ENCODE peak calls at places on chromosomes 4 and X, in eight cellular contexts. K is NCI-H510A, L is islet precursor cell, F is HFFc6, W is upper lobe of right lung, H is foreskin fibroblast, E is kidney epithelial cell, N is HFF-Myc. T is an unnamed sample.

GRCh38 chr4:2041234-2042130 is 17.6 kb upstream of the NAT8L start:
- DNase-seq in K (no peak), L (peak), F (peak), W (peak), H (peak), E (peak), N (peak), T (peak)

GRCh38 chr4:6018331-6018730 is at the start of gene C4orf50:
- DNase-seq in K (no peak), L (no peak), F (no peak), W (no peak), H (no peak), E (no peak), N (no peak), T (no peak)

GRCh38 chr4:82519072-82519471 is 42.7 kb downstream of the TMEM150C start:
- DNase-seq in K (no peak), L (no peak), F (no peak), W (no peak), H (no peak), E (no peak), N (no peak), T (no peak)

GRCh38 chrX:43961699-43962098 is 11.5 kb downstream of the NDP start:
- DNase-seq in K (no peak), L (no peak), F (no peak), W (no peak), H (no peak), E (no peak), N (no peak), T (no peak)

GRCh38 chr4:76641758-76642157 is 206.7 kb downstream of the SHROOM3 start:
- DNase-seq in K (peak), L (no peak), F (no peak), W (no peak), H (no peak), E (no peak), N (no peak), T (no peak)

GRCh38 chr4:145333786-145334185 is 147.9 kb upstream of the SMAD1 start:
- DNase-seq in K (peak), L (no peak), F (no peak), W (no peak), H (no peak), E (no peak), N (no peak), T (no peak)

GRCh38 chrX:70044541-70045245 is 5.0 kb downstream of the AWAT2 start:
- DNase-seq in K (no peak), L (peak), F (peak), W (no peak), H (no peak), E (no peak), N (no peak), T (no peak)

GRCh38 chrX:85503258-85504158 is 124.0 kb upstream of the POF1B start:
- DNase-seq in K (no peak), L (no peak), F (no peak), W (no peak), H (no peak), E (no peak), N (no peak), T (no peak)

GRCh38 chr4:177380730-177381287 is 61.4 kb downstream of the AGA start:
- DNase-seq in K (no peak), L (peak), F (no peak), W (no peak), H (no peak), E (no peak), N (no peak), T (peak)

GRCh38 chr4:100511906-100512305 is 5.9 kb downstream of the EMCN start:
- DNase-seq in K (no peak), L (no peak), F (no peak), W (no peak), H (no peak), E (no peak), N (no peak), T (no peak)

GRCh38 chrX:150508461-150509367 is 59.7 kb upstream of the MTM1 start:
- DNase-seq in K (no peak), L (no peak), F (no peak), W (peak), H (no peak), E (no peak), N (no peak), T (peak)

GRCh38 chr4:113740857-113741379 is 20.6 kb downstream of the CAMK2D start:
- DNase-seq in K (no peak), L (no peak), F (no peak), W (no peak), H (no peak), E (no peak), N (no peak), T (no peak)

GRCh38 chr4:73726000-73726399 is 14.4 kb upstream of the CXCL8 start:
- DNase-seq in K (no peak), L (peak), F (peak), W (no peak), H (peak), E (peak), N (peak), T (no peak)

GRCh38 chr4:152462715-152463114 is 73.2 kb downstream of the FBXW7 start:
- DNase-seq in K (no peak), L (no peak), F (no peak), W (no peak), H (no peak), E (no peak), N (no peak), T (no peak)

GRCh38 chr4:19819737-19820136 is 432.0 kb upstream of the SLIT2 start:
- DNase-seq in K (no peak), L (no peak), F (no peak), W (no peak), H (no peak), E (no peak), N (no peak), T (no peak)

GRCh38 chr4:55303818-55304217 is 42.2 kb upstream of the SRD5A3 start:
- DNase-seq in K (no peak), L (no peak), F (peak), W (no peak), H (peak), E (peak), N (no peak), T (no peak)

GRCh38 chrX:12400218-12400617 is 261.9 kb downstream of the FRMPD4 start:
- DNase-seq in K (no peak), L (no peak), F (no peak), W (no peak), H (no peak), E (no peak), N (no peak), T (no peak)

GRCh38 chr4:17366496-17366895 is 145.4 kb downstream of the QDPR start:
- DNase-seq in K (no peak), L (no peak), F (no peak), W (no peak), H (no peak), E (no peak), N (no peak), T (no peak)

GRCh38 chr4:8537041-8537461 is 43.1 kb upstream of the GPR78 start:
- DNase-seq in K (no peak), L (no peak), F (peak), W (no peak), H (peak), E (peak), N (peak), T (no peak)

GRCh38 chr4:16226816-16227461 is 668 bp upstream of the TAPT1 start:
- DNase-seq in K (peak), L (peak), F (no peak), W (peak), H (no peak), E (no peak), N (no peak), T (peak)

GRCh38 chr4:16066586-16067128 is 17.2 kb downstream of the PROM1 start:
- DNase-seq in K (peak), L (no peak), F (no peak), W (no peak), H (no peak), E (no peak), N (no peak), T (peak)

GRCh38 chrX:106608016-106608415 is 3.8 kb upstream of the RADX start:
- DNase-seq in K (peak), L (peak), F (no peak), W (no peak), H (no peak), E (no peak), N (no peak), T (no peak)

GRCh38 chr4:37392540-37393255 is 148.2 kb downstream of the NWD2 start:
- DNase-seq in K (no peak), L (peak), F (no peak), W (no peak), H (no peak), E (no peak), N (no peak), T (no peak)

GRCh38 chr4:53721276-53721675 is 130.0 kb upstream of the LNX1 start:
- DNase-seq in K (no peak), L (no peak), F (peak), W (no peak), H (no peak), E (no peak), N (no peak), T (no peak)

GRCh38 chrX:45145492-45146215 is 55.0 kb downstream of the DIPK2B start:
- DNase-seq in K (no peak), L (no peak), F (no peak), W (no peak), H (no peak), E (no peak), N (no peak), T (no peak)

GRCh38 chr4:97215426-97215825 is 927.9 kb downstream of the STPG2 start:
- DNase-seq in K (no peak), L (no peak), F (no peak), W (no peak), H (no peak), E (no peak), N (no peak), T (no peak)

GRCh38 chrX:15334561-15334960 is 762 bp downstream of the PIGA start:
- DNase-seq in K (no peak), L (no peak), F (peak), W (no peak), H (no peak), E (no peak), N (no peak), T (no peak)

GRCh38 chrX:310621-311155 is 7.9 kb downstream of the GTPBP6 start:
- DNase-seq in K (no peak), L (no peak), F (no peak), W (peak), H (no peak), E (no peak), N (no peak), T (no peak)

GRCh38 chr4:128354205-128354821 is 66.7 kb upstream of the PGRMC2 start:
- DNase-seq in K (no peak), L (peak), F (peak), W (no peak), H (peak), E (peak), N (peak), T (no peak)

GRCh38 chr4:112550728-112551127 is 34.7 kb upstream of the NEUROG2 start:
- DNase-seq in K (no peak), L (no peak), F (peak), W (no peak), H (peak), E (peak), N (no peak), T (no peak)

GRCh38 chrX:1341531-1342179 is 5.1 kb downstream of the IL3RA start:
- DNase-seq in K (no peak), L (no peak), F (no peak), W (no peak), H (no peak), E (no peak), N (no peak), T (no peak)

GRCh38 chr4:7723625-7724024 is 216.0 kb downstream of the AFAP1 start:
- DNase-seq in K (no peak), L (no peak), F (no peak), W (no peak), H (no peak), E (no peak), N (no peak), T (no peak)

GRCh38 chrX:97547873-97548578 is 664.3 kb downstream of the RPA4 start:
- DNase-seq in K (no peak), L (peak), F (peak), W (no peak), H (no peak), E (no peak), N (no peak), T (no peak)

GRCh38 chrX:40154229-40154852 is 56.6 kb upstream of the BCOR start:
- DNase-seq in K (peak), L (peak), F (no peak), W (no peak), H (no peak), E (no peak), N (no peak), T (peak)

GRCh38 chr4:146916479-146917076 is 29.1 kb downstream of the TTC29 start:
- DNase-seq in K (no peak), L (no peak), F (peak), W (no peak), H (peak), E (no peak), N (no peak), T (no peak)

GRCh38 chr4:19614171-19614570 is 637.5 kb upstream of the SLIT2 start:
- DNase-seq in K (no peak), L (no peak), F (no peak), W (no peak), H (no peak), E (no peak), N (no peak), T (no peak)

T was measured in endodermal cell.